ENCODE peak calls at places on chromosomes 2 and 18, in ten cellular contexts. T is effector memory CD4-positive, alpha-beta T cell; R is tibial nerve; M is cardiac muscle cell; D is IMR-90; P is uterus; Q is H1; O is BJ; B is adrenal gland; G is CD8-positive, alpha-beta T cell. W is an unnamed sample. For H3K36me3, the result is how much of the 10 kb centered on the place peaks cover.

GRCh38 chr2:11753452-11753885 is 7.0 kb downstream of the LPIN1 start:
- DNase-seq in T (no peak), R (no peak), M (no peak), D (no peak), P (no peak), Q (no peak), O (no peak), B (no peak), G (peak), W (no peak)

GRCh38 chr18:77086656-77087390 is 45.8 kb downstream of the MBP start:
- DNase-seq in T (no peak), R (no peak), M (no peak), D (no peak), P (no peak), Q (no peak), O (no peak), B (no peak), G (no peak), W (no peak)

GRCh38 chr2:55772309-55772980 is 78.8 kb upstream of the PNPT1 start:
- DNase-seq in T (no peak), R (no peak), M (no peak), D (no peak), P (no peak), Q (no peak), O (no peak), B (no peak), G (no peak), W (no peak)

GRCh38 chr2:191846787-191847620 is at the start of gene CAVIN2:
- DNase-seq in T (no peak), R (peak), M (peak), D (peak), P (peak), Q (no peak), O (no peak), B (peak), G (no peak), W (no peak)

GRCh38 chr2:209721497-209721896 is 50.1 kb upstream of the UNC80 start:
- DNase-seq in T (no peak), R (no peak), M (no peak), D (no peak), P (no peak), Q (no peak), O (peak), B (no peak), G (no peak), W (no peak)

GRCh38 chr18:58761241-58761969 is 90.1 kb downstream of the MALT1 start:
- DNase-seq in T (no peak), R (no peak), M (no peak), D (peak), P (no peak), Q (peak), O (no peak), B (no peak), G (no peak), W (no peak)

GRCh38 chr2:141888987-141889555 is 241.7 kb downstream of the LRP1B start:
- DNase-seq in T (no peak), R (no peak), M (no peak), D (no peak), P (no peak), Q (no peak), O (no peak), B (no peak), G (no peak), W (no peak)

GRCh38 chr2:127621981-127622431 is 23.9 kb upstream of the GPR17 start:
- DNase-seq in T (no peak), R (no peak), M (no peak), D (no peak), P (peak), Q (no peak), O (no peak), B (no peak), G (peak), W (no peak)

GRCh38 chr2:48315847-48316194 is 214.1 kb upstream of the STON1 start:
- DNase-seq in T (peak), R (no peak), M (no peak), D (no peak), P (no peak), Q (peak), O (no peak), B (no peak), G (peak), W (no peak)

DNA sequence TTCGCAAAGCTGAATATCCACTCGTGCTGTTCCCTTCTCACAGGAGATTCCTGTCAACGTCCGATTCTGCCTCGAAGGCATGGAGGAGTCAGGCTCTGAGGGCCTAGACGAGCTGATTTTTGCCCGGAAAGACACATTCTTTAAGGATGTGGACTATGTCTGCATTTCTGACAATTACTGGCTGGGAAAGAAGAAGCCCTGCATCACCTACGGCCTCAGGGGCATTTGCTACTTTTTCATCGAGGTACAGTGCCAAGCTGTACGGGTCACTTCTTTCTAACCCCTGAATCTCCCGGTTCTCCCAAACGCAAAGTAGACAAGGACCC is 14.6 kb downstream of the CNDP2 start:
- DNase-seq in T (no peak), R (no peak), M (no peak), D (no peak), P (no peak), Q (no peak), O (no peak), B (no peak), G (no peak), W (no peak)
- H3K36me3 ChIP-seq in T (half or more), R (under half), M (under half), D (half or more), P (under half), Q (half or more), O (under half), B (under half), G (half or more), W (half or more)

GRCh38 chr2:17728210-17728609 is 25.4 kb downstream of the SMC6 start:
- DNase-seq in T (no peak), R (no peak), M (no peak), D (no peak), P (no peak), Q (no peak), O (no peak), B (no peak), G (no peak), W (no peak)

GRCh38 chr2:17736989-17737388 is 16.6 kb downstream of the SMC6 start:
- DNase-seq in T (no peak), R (no peak), M (peak), D (peak), P (no peak), Q (no peak), O (no peak), B (no peak), G (no peak), W (no peak)

GRCh38 chr2:17729880-17730279 is 23.7 kb downstream of the SMC6 start:
- DNase-seq in T (no peak), R (no peak), M (no peak), D (no peak), P (no peak), Q (no peak), O (no peak), B (no peak), G (no peak), W (no peak)

GRCh38 chr2:17735864-17736263 is 17.7 kb downstream of the SMC6 start:
- DNase-seq in T (no peak), R (no peak), M (no peak), D (no peak), P (no peak), Q (no peak), O (no peak), B (no peak), G (no peak), W (no peak)

DNA sequence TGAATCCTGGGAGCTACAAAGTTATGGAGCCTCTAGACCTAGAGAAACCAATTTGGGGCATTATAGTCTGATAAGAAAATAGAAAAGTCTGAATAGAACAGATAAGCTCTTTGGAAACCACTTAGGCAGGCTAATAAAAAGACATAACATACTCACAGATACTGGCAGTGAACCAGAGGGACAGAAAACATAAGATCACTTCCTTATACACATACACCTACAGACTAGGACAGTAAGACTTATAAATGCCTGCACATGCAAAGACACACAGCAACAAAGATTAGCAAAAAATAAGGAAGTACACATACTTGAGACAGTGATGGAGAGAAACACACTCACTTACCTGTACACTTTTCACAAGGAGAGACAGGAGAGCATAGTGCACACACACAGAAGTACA is 20.0 kb downstream of the SMC6 start:
- DNase-seq in T (no peak), R (no peak), M (no peak), D (no peak), P (no peak), Q (no peak), O (no peak), B (no peak), G (no peak), W (no peak)
- H3K36me3 ChIP-seq in T (under half), R (under half), M (under half), D (under half), P (under half), Q (half or more), O (under half), B (under half), G (under half), W (half or more)

GRCh38 chr2:27223416-27223815 is 6.2 kb downstream of the CAD start:
- DNase-seq in T (no peak), R (no peak), M (no peak), D (no peak), P (no peak), Q (no peak), O (no peak), B (no peak), G (no peak), W (no peak)

GRCh38 chr2:27231921-27232320 is 14.8 kb downstream of the CAD start:
- DNase-seq in T (no peak), R (no peak), M (no peak), D (no peak), P (no peak), Q (no peak), O (no peak), B (no peak), G (no peak), W (no peak)

GRCh38 chr2:27222407-27222806 is 5.2 kb downstream of the CAD start:
- DNase-seq in T (no peak), R (no peak), M (no peak), D (no peak), P (no peak), Q (no peak), O (no peak), B (no peak), G (no peak), W (no peak)

GRCh38 chr2:27225526-27225925 is 8.4 kb downstream of the CAD start:
- DNase-seq in T (no peak), R (no peak), M (no peak), D (no peak), P (no peak), Q (no peak), O (no peak), B (no peak), G (no peak), W (no peak)

DNA sequence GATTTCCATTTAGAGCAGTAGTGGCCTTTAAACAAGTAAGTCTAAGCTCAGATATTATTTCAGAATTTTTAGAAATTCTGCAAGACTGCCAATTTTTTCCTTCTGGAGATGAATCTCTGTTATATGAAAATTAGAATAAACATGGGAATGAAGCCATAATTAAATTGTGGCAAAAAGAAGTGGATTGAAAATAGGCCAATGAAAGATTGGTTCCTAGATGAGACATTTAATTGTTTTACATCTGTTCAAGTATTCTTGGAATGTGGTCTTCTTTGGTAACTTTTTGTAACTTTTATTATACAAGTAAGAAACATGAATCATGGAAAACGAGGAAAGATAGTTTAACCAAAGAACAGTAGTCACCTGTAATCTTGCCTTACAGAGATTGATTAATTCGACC is 10.3 kb downstream of the CAD start:
- DNase-seq in T (no peak), R (no peak), M (no peak), D (no peak), P (no peak), Q (no peak), O (no peak), B (no peak), G (no peak), W (no peak)
- H3K36me3 ChIP-seq in T (half or more), R (under half), M (half or more), D (half or more), P (under half), Q (half or more), O (under half), B (under half), G (under half), W (half or more)

GRCh38 chr18:50340078-50340477 is 34.8 kb upstream of the SKA1 start:
- DNase-seq in T (no peak), R (no peak), M (no peak), D (no peak), P (no peak), Q (peak), O (no peak), B (no peak), G (no peak), W (no peak)

GRCh38 chr18:50338122-50338521 is 36.7 kb upstream of the SKA1 start:
- DNase-seq in T (no peak), R (no peak), M (no peak), D (no peak), P (no peak), Q (no peak), O (no peak), B (no peak), G (no peak), W (no peak)

GRCh38 chr18:50334546-50335152 is 40.2 kb upstream of the SKA1 start:
- DNase-seq in T (no peak), R (no peak), M (no peak), D (no peak), P (no peak), Q (no peak), O (no peak), B (no peak), G (no peak), W (no peak)

GRCh38 chr18:50341443-50341842 is 33.4 kb upstream of the SKA1 start:
- DNase-seq in T (no peak), R (no peak), M (no peak), D (no peak), P (no peak), Q (no peak), O (no peak), B (no peak), G (no peak), W (no peak)

GRCh38 chr18:50338676-50339075 is 36.2 kb upstream of the SKA1 start:
- DNase-seq in T (no peak), R (no peak), M (no peak), D (no peak), P (no peak), Q (no peak), O (no peak), B (no peak), G (no peak), W (no peak)
- H3K36me3 ChIP-seq in T (under half), R (under half), M (under half), D (under half), P (under half), Q (under half), O (under half), B (under half), G (under half), W (under half)

GRCh38 chr2:240455227-240455718 is 19.8 kb downstream of the GPC1 start:
- DNase-seq in T (no peak), R (no peak), M (no peak), D (no peak), P (no peak), Q (no peak), O (no peak), B (no peak), G (no peak), W (no peak)
- H3K36me3 ChIP-seq in T (under half), R (under half), M (under half), D (under half), P (under half), Q (under half), O (under half), B (under half), G (under half), W (under half)

GRCh38 chr2:15615310-15615920 is 23.7 kb downstream of the DDX1 start:
- DNase-seq in T (no peak), R (no peak), M (no peak), D (no peak), P (no peak), Q (no peak), O (no peak), B (no peak), G (no peak), W (no peak)
- H3K36me3 ChIP-seq in T (under half), R (under half), M (under half), D (under half), P (under half), Q (half or more), O (under half), B (under half), G (under half), W (half or more)

W was measured in NT2/D1.